ENCODE peak calls at places on chromosomes 11 and 22, in nine cellular contexts. I is posterior cingulate gyrus; V is CD8-positive, alpha-beta memory T cell; A is stimulated activated naive CD8-positive, alpha-beta T cell treated with anti-CD3 and anti-CD28 coated beads, Interleukin-15, Interleukin-2, amounts not matched to agents 100 U/mL and 50 U/mL, for 24 hours; P is HEK293T; K is AG08395; E is sigmoid colon; S is activated naive CD4-positive, alpha-beta T cell treated with Interleukin-2 at 50 U/mL for 16 hours; W is ELF-1. O is an unnamed sample.

GRCh38 chr11:64251986-64252837 is 882 bp downstream of the PLCB3 start:
- DNase-seq in I (no peak), V (no peak), A (peak), P (no peak), K (peak), E (peak), S (peak), W (no peak), O (peak)

GRCh38 chr11:125998267-125998666 is 52.4 kb downstream of the VSIG10L2 start:
- DNase-seq in I (no peak), V (no peak), A (no peak), P (no peak), K (no peak), E (no peak), S (no peak), W (no peak), O (no peak)

GRCh38 chr22:29031236-29031982 is 30.2 kb downstream of the C22orf31 start:
- DNase-seq in I (peak), V (no peak), A (peak), P (peak), K (peak), E (peak), S (no peak), W (peak), O (peak)

GRCh38 chr11:59266491-59266890 is 53.8 kb upstream of the MPEG1 start:
- DNase-seq in I (no peak), V (no peak), A (no peak), P (no peak), K (no peak), E (no peak), S (no peak), W (no peak), O (no peak)

GRCh38 chr11:35105319-35106063 is 33.5 kb upstream of the CD44 start:
- DNase-seq in I (no peak), V (no peak), A (no peak), P (no peak), K (no peak), E (no peak), S (no peak), W (no peak), O (no peak)

GRCh38 chr11:117413616-117414015 is 86.0 kb downstream of the CEP164 start:
- DNase-seq in I (no peak), V (no peak), A (no peak), P (no peak), K (no peak), E (no peak), S (no peak), W (no peak), O (no peak)

GRCh38 chr11:122406466-122406865 is 249.1 kb upstream of the UBASH3B start:
- DNase-seq in I (no peak), V (no peak), A (no peak), P (no peak), K (no peak), E (no peak), S (no peak), W (no peak), O (no peak)

GRCh38 chr11:126411971-126412381 is 56.5 kb downstream of the ST3GAL4 start:
- DNase-seq in I (no peak), V (no peak), A (no peak), P (no peak), K (no peak), E (no peak), S (no peak), W (no peak), O (no peak)

GRCh38 chr11:68782711-68783110 is 31.4 kb upstream of the TESMIN start:
- DNase-seq in I (no peak), V (no peak), A (no peak), P (no peak), K (no peak), E (no peak), S (no peak), W (no peak), O (no peak)

GRCh38 chr22:46068908-46069481 is 81.3 kb upstream of the PPARA start:
- DNase-seq in I (peak), V (no peak), A (no peak), P (no peak), K (peak), E (peak), S (no peak), W (no peak), O (peak)

GRCh38 chr11:99911116-99911515 is 776.0 kb upstream of the ARHGAP42 start:
- DNase-seq in I (no peak), V (no peak), A (no peak), P (no peak), K (no peak), E (no peak), S (no peak), W (no peak), O (no peak)

GRCh38 chr11:114624455-114625207 is 29.0 kb upstream of the NXPE4 start:
- DNase-seq in I (no peak), V (no peak), A (no peak), P (no peak), K (no peak), E (no peak), S (no peak), W (no peak), O (no peak)

GRCh38 chr22:25492950-25493790 is 71.3 kb upstream of the GRK3 start:
- DNase-seq in I (peak), V (no peak), A (no peak), P (no peak), K (no peak), E (no peak), S (no peak), W (no peak), O (no peak)

GRCh38 chr11:72684236-72684912 is 10.2 kb upstream of the PDE2A start:
- DNase-seq in I (no peak), V (peak), A (peak), P (peak), K (peak), E (peak), S (peak), W (peak), O (peak)

GRCh38 chr11:102139081-102139498 is 28.8 kb downstream of the YAP1 start:
- DNase-seq in I (no peak), V (no peak), A (no peak), P (peak), K (peak), E (no peak), S (no peak), W (peak), O (peak)

GRCh38 chr22:48761546-48761945 is 1066.1 kb downstream of the BRD1 start:
- DNase-seq in I (no peak), V (no peak), A (no peak), P (no peak), K (no peak), E (peak), S (no peak), W (peak), O (no peak)

GRCh38 chr11:65452806-65453490 is 30.4 kb downstream of the NEAT1 start:
- DNase-seq in I (no peak), V (no peak), A (no peak), P (no peak), K (peak), E (no peak), S (no peak), W (no peak), O (peak)

GRCh38 chr11:2510626-2511402 is 66.0 kb downstream of the KCNQ1 start:
- DNase-seq in I (no peak), V (no peak), A (no peak), P (no peak), K (no peak), E (no peak), S (no peak), W (no peak), O (no peak)

GRCh38 chr11:127670372-127670771 is 669.8 kb upstream of the KIRREL3 start:
- DNase-seq in I (no peak), V (no peak), A (no peak), P (no peak), K (no peak), E (no peak), S (no peak), W (no peak), O (no peak)

GRCh38 chr22:22076937-22077703 is 94.5 kb upstream of the TOP3B start:
- DNase-seq in I (no peak), V (no peak), A (no peak), P (no peak), K (no peak), E (no peak), S (no peak), W (no peak), O (peak)

GRCh38 chr22:33573479-33573878 is 346.8 kb downstream of the LARGE1 start:
- DNase-seq in I (no peak), V (no peak), A (no peak), P (no peak), K (no peak), E (no peak), S (no peak), W (no peak), O (no peak)

GRCh38 chr11:130087294-130087926 is 17.7 kb downstream of the APLP2 start:
- DNase-seq in I (no peak), V (no peak), A (no peak), P (no peak), K (no peak), E (no peak), S (no peak), W (no peak), O (no peak)

GRCh38 chr11:126601136-126601535 is 245.7 kb downstream of the ST3GAL4 start:
- DNase-seq in I (no peak), V (no peak), A (no peak), P (no peak), K (no peak), E (no peak), S (no peak), W (no peak), O (no peak)

GRCh38 chr11:120805960-120806555 is 217.8 kb upstream of the TBCEL start:
- DNase-seq in I (no peak), V (no peak), A (no peak), P (no peak), K (no peak), E (no peak), S (no peak), W (no peak), O (no peak)

GRCh38 chr11:46560300-46561025 is 33.4 kb downstream of the AMBRA1 start:
- DNase-seq in I (no peak), V (peak), A (peak), P (no peak), K (peak), E (no peak), S (no peak), W (no peak), O (peak)

GRCh38 chr11:122871302-122871701 is 11.3 kb upstream of the JHY start:
- DNase-seq in I (no peak), V (no peak), A (no peak), P (no peak), K (no peak), E (no peak), S (no peak), W (no peak), O (no peak)